ENCODE peak calls at places on chromosome 17, in nine cellular contexts. M is cardiac fibroblast, P is esophagus muscularis mucosa, E is left ventricle myocardium inferior, X is IMR-90, F is neural progenitor cell, G is astrocyte of the cerebellum, I is tibial nerve, A is ascending aorta. N is an unnamed sample.

GRCh38 chr17:16997514-16998429 is 25.9 kb upstream of the TNFRSF13B start:
- DNase-seq in M (no peak), P (no peak), E (no peak), X (no peak), F (no peak), G (no peak), I (no peak), A (no peak), N (no peak)

GRCh38 chr17:307741-308507 is 44.7 kb downstream of the RPH3AL start:
- DNase-seq in M (no peak), P (no peak), E (peak), X (no peak), F (no peak), G (no peak), I (no peak), A (no peak), N (no peak)

GRCh38 chr17:77828749-77829539 is 129.6 kb upstream of the TNRC6C start:
- DNase-seq in M (no peak), P (no peak), E (no peak), X (no peak), F (no peak), G (no peak), I (no peak), A (no peak), N (no peak)

GRCh38 chr17:66580178-66580577 is 254.7 kb upstream of the CACNG5 start:
- DNase-seq in M (peak), P (no peak), E (peak), X (peak), F (peak), G (no peak), I (no peak), A (no peak), N (no peak)

GRCh38 chr17:51668155-51668962 is 408.0 kb downstream of the UTP18 start:
- DNase-seq in M (no peak), P (no peak), E (no peak), X (no peak), F (no peak), G (no peak), I (no peak), A (no peak), N (no peak)

GRCh38 chr17:16255481-16255901 is 38.5 kb downstream of the PIGL start:
- DNase-seq in M (peak), P (no peak), E (peak), X (peak), F (peak), G (peak), I (no peak), A (no peak), N (no peak)

GRCh38 chr17:57856792-57857620 is 7.2 kb upstream of the MRPS23 start:
- DNase-seq in M (no peak), P (no peak), E (no peak), X (no peak), F (no peak), G (no peak), I (no peak), A (no peak), N (no peak)

GRCh38 chr17:36182176-36183000 is 6.0 kb upstream of the TBC1D3B start:
- DNase-seq in M (no peak), P (no peak), E (no peak), X (no peak), F (peak), G (no peak), I (no peak), A (no peak), N (no peak)

GRCh38 chr17:34081269-34081668 is 173.8 kb upstream of the CCL2 start:
- DNase-seq in M (peak), P (peak), E (no peak), X (peak), F (peak), G (no peak), I (no peak), A (no peak), N (no peak)

GRCh38 chr17:44112284-44113280 is 10.9 kb downstream of the HDAC5 start:
- DNase-seq in M (no peak), P (no peak), E (peak), X (no peak), F (no peak), G (no peak), I (no peak), A (peak), N (no peak)

GRCh38 chr17:81406117-81406953 is 11.1 kb downstream of the BAHCC1 start:
- DNase-seq in M (no peak), P (no peak), E (no peak), X (no peak), F (no peak), G (no peak), I (no peak), A (no peak), N (no peak)

GRCh38 chr17:44601574-44602372 is 44.5 kb downstream of the FZD2 start:
- DNase-seq in M (no peak), P (no peak), E (no peak), X (peak), F (no peak), G (no peak), I (no peak), A (no peak), N (no peak)

GRCh38 chr17:64457156-64457555 is 8.2 kb downstream of the MILR1 start:
- DNase-seq in M (peak), P (no peak), E (no peak), X (peak), F (no peak), G (peak), I (no peak), A (no peak), N (no peak)

GRCh38 chr17:81197831-81198490 is 24.8 kb downstream of the CEP131 start:
- DNase-seq in M (no peak), P (no peak), E (no peak), X (no peak), F (no peak), G (no peak), I (no peak), A (no peak), N (no peak)

GRCh38 chr17:75864448-75864871 is 9.3 kb upstream of the WBP2 start:
- DNase-seq in M (peak), P (no peak), E (peak), X (peak), F (peak), G (peak), I (peak), A (no peak), N (peak)

GRCh38 chr17:77592503-77592902 is 366.0 kb upstream of the TNRC6C start:
- DNase-seq in M (no peak), P (no peak), E (no peak), X (no peak), F (no peak), G (no peak), I (no peak), A (no peak), N (no peak)

GRCh38 chr17:59479141-59479540 is 86.3 kb upstream of the DHX40 start:
- DNase-seq in M (no peak), P (no peak), E (no peak), X (no peak), F (no peak), G (no peak), I (no peak), A (no peak), N (no peak)

GRCh38 chr17:12133183-12133582 is 112.5 kb downstream of the MAP2K4 start:
- DNase-seq in M (no peak), P (no peak), E (no peak), X (peak), F (no peak), G (no peak), I (no peak), A (no peak), N (no peak)

GRCh38 chr17:77297693-77298666 is 157.2 kb downstream of the SEC14L1 start:
- DNase-seq in M (no peak), P (no peak), E (no peak), X (no peak), F (no peak), G (no peak), I (no peak), A (no peak), N (no peak)

GRCh38 chr17:21252289-21252874 is 828 bp downstream of the NATD1 start:
- DNase-seq in M (no peak), P (no peak), E (no peak), X (no peak), F (peak), G (no peak), I (no peak), A (no peak), N (no peak)

GRCh38 chr17:65560628-65561371 is 648 bp downstream of the AXIN2 start:
- DNase-seq in M (peak), P (peak), E (peak), X (peak), F (peak), G (peak), I (peak), A (peak), N (no peak)

GRCh38 chr17:79997004-79997673 is 38.5 kb downstream of the TBC1D16 start:
- DNase-seq in M (no peak), P (no peak), E (no peak), X (no peak), F (no peak), G (no peak), I (no peak), A (peak), N (peak)

GRCh38 chr17:76408037-76408849 is 23.8 kb downstream of the SPHK1 start:
- DNase-seq in M (peak), P (no peak), E (no peak), X (peak), F (peak), G (no peak), I (no peak), A (no peak), N (no peak)

GRCh38 chr17:63475491-63476412 is 1.1 kb upstream of the ACE start:
- DNase-seq in M (no peak), P (no peak), E (no peak), X (peak), F (no peak), G (no peak), I (no peak), A (no peak), N (no peak)

DNA sequence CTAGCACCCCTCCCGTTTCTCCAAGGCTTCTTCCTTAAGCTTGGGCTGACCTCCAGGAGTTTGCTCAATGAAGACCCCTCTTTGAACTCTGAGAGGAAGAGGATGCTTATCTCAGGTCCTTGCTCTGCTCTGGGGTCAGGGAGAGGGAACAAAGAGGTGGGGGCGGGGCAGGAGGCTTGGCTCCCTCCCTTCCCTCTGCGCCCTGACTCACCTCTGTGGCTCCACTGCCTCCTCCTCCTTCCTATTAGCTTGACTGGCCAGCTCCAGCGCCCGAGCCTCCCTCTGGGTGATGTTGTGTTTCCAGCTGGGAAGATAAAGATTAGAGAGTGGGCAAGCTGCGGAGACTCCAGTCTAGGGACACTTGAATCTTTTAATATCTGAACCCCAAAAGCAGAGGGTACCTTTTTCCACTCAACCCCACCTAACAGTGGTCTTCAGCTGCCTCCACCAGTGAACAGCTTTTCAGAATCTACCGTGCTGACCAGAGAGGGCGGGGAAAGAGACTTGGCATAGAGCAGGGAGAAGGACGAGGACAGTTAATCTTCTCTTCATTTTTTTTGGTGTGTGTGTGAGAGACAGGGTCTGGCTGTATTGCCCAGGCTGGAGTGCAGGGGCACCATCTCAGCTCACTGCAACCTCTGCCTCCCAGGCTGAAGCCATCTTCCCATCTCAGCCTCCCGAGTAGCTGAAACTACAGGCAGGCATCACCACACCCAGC is 6.7 kb downstream of the GIP start:
- DNase-seq in M (peak), P (no peak), E (no peak), X (peak), F (peak), G (no peak), I (no peak), A (no peak), N (no peak)
- H3K4me3 ChIP-seq in M (no peak), P (no peak), E (no peak), X (no peak), F (no peak), G (no peak), I (no peak), A (no peak), N (no peak)

GRCh38 chr17:18099516-18099915 is 9.0 kb upstream of the MYO15A start:
- DNase-seq in M (no peak), P (no peak), E (no peak), X (no peak), F (no peak), G (no peak), I (no peak), A (no peak), N (no peak)

GRCh38 chr17:18089613-18090012 is 1.9 kb downstream of the DRG2 start:
- DNase-seq in M (no peak), P (no peak), E (no peak), X (no peak), F (no peak), G (no peak), I (no peak), A (no peak), N (no peak)

GRCh38 chr17:18094409-18094807 is 6.7 kb downstream of the DRG2 start:
- DNase-seq in M (no peak), P (no peak), E (no peak), X (no peak), F (no peak), G (no peak), I (no peak), A (no peak), N (no peak)

GRCh38 chr17:18087610-18088491 is at the start of gene DRG2:
- DNase-seq in M (peak), P (peak), E (peak), X (peak), F (peak), G (peak), I (peak), A (peak), N (peak)

DNA sequence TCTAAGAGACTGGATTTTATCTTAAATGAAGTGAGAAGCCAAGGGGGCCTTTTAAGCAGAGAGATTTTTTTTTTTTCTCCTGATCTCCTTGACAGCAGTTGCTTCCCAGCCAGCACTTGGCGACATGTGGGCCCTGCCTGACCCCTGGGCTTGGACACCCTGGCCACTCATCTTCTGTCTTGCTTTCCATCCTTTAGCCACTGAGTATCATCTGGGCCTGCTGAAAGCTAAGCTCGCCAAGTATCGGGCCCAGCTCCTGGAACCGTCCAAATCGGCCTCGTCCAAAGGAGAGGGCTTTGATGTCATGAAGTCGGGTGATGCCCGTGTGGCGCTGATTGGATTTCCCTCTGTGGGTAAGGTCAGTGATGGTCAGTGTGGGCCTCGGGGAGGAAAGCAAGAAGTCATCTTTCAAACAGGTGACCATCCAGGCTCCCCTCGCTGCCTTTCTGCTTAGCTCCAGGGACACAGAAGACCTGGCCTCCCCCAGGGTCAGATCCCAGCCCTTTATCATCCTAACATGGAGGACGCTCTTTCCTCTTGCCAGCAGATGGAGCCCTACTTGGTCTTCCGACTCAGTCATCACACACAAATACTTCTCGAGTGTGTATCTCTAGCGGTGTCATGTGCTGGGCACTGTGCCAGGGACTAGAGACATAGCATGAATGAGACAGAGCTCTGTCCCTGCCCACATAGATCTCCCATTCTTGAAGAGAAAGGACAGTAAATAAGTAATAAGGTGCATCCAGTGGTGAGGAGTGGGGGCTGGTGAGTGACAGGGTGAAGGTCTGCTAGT is 6.1 kb downstream of the DRG2 start:
- DNase-seq in M (peak), P (no peak), E (peak), X (peak), F (peak), G (peak), I (no peak), A (no peak), N (no peak)
- TF ChIP-seq CTCF in M (peak), P (no peak), E (peak), X (peak), F (peak), G (peak), I (no peak), A (no peak), N (peak)

GRCh38 chr17:72359811-72360210 is 239.0 kb downstream of the SOX9 start:
- DNase-seq in M (no peak), P (no peak), E (no peak), X (peak), F (no peak), G (no peak), I (no peak), A (no peak), N (no peak)
- H3K4me3 ChIP-seq in M (no peak), P (no peak), E (no peak), X (no peak), F (no peak), G (no peak), I (no peak), A (no peak), N (no peak)

GRCh38 chr17:18974407-18975149 is 22.6 kb downstream of the SLC5A10 start:
- DNase-seq in M (no peak), P (no peak), E (no peak), X (peak), F (no peak), G (no peak), I (no peak), A (no peak), N (no peak)

GRCh38 chr17:18968945-18969887 is 17.3 kb downstream of the SLC5A10 start:
- DNase-seq in M (no peak), P (no peak), E (no peak), X (no peak), F (no peak), G (no peak), I (no peak), A (no peak), N (no peak)

GRCh38 chr17:18971801-18972200 is 19.8 kb downstream of the SLC5A10 start:
- DNase-seq in M (no peak), P (no peak), E (no peak), X (no peak), F (no peak), G (no peak), I (no peak), A (no peak), N (no peak)

GRCh38 chr17:18967806-18968744 is 16.1 kb downstream of the SLC5A10 start:
- DNase-seq in M (no peak), P (no peak), E (no peak), X (no peak), F (no peak), G (no peak), I (no peak), A (no peak), N (no peak)

DNA sequence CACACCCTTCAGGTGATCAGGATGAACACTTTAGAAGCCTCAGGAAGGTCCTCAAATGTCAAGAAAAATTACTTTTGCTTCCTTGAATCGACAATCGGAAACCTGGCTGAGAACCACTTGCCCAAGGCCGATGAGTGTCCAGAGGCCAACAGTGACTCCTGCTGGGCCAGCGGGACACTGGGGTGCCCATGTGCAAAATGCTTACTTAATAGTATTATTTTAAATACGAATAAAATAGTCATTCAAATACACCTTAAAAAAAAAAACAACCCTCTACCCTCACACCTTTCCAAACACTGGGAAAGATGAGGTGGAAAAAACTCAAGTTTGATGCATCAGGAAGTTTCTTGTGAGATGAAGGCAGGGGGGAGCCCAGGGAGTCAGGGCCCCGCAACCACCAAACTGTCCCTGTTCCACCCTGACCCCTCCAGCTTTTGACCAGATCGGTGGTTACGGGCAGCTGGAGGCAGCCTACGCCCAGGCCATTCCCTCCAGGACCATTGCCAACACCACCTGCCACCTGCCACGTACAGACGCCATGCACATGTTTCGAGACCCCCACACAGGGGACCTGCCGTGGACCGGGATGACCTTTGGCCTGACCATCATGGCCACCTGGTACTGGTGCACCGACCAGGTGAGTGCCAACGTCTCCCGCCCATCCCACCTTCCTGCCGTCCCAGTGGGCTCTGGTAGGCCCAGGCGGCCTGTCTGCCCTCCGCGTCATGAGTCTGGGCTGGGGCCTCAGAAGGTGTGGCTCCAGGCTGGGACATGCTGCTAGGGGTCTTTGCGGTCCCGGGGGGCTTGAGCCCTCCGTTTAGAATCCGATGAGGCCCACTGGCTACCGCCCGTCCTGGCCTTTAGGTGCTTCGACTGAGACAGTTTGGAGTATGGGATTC is 18.9 kb downstream of the SLC5A10 start:
- DNase-seq in M (no peak), P (no peak), E (no peak), X (no peak), F (no peak), G (no peak), I (no peak), A (no peak), N (no peak)
- TF ChIP-seq CTCF in M (no peak), P (no peak), E (no peak), X (peak), F (no peak), G (no peak), I (no peak), A (no peak), N (peak)

GRCh38 chr17:40561294-40561870 is 3.9 kb downstream of the CCR7 start:
- DNase-seq in M (peak), P (peak), E (no peak), X (no peak), F (no peak), G (no peak), I (no peak), A (no peak), N (peak)

GRCh38 chr17:40559954-40560591 is 5.2 kb downstream of the CCR7 start:
- DNase-seq in M (peak), P (peak), E (peak), X (peak), F (peak), G (peak), I (peak), A (peak), N (peak)

GRCh38 chr17:40561871-40562611 is 3.2 kb downstream of the CCR7 start:
- DNase-seq in M (peak), P (peak), E (no peak), X (no peak), F (no peak), G (no peak), I (no peak), A (no peak), N (peak)

GRCh38 chr17:40559016-40559853 is 6.0 kb downstream of the CCR7 start:
- DNase-seq in M (peak), P (peak), E (no peak), X (no peak), F (no peak), G (no peak), I (no peak), A (no peak), N (no peak)

GRCh38 chr17:40560592-40561293 is 4.5 kb downstream of the CCR7 start:
- DNase-seq in M (peak), P (peak), E (no peak), X (peak), F (no peak), G (peak), I (no peak), A (no peak), N (peak)
- H3K4me3 ChIP-seq in M (peak), P (peak), E (peak), X (no peak), F (no peak), G (no peak), I (no peak), A (peak), N (peak)

N was measured in GM12864.